ENCODE peak calls at places on chromosomes 1 and 21, in ten cellular contexts. One of them, this sample, is unnamed. For H3K4me1 and H3K9me3, the result is how much of the 10 kb centered on the place peaks cover.

GRCh38 chr1:116765962-116766361 is 11.7 kb downstream of the CD2 start:
- DNase-seq in Peyer's patch: no peak
- DNase-seq in CD8-positive, alpha-beta T cell: no peak
- DNase-seq in upper lobe of right lung: no peak
- DNase-seq in esophagus squamous epithelium: no peak
- DNase-seq in colonic mucosa: no peak
- DNase-seq in iPS DF 6.9: no peak
- DNase-seq in fibroblast of lung: no peak
- DNase-seq in mucosa of descending colon: no peak
- DNase-seq in Panc1: no peak
- DNase-seq in this sample: no peak

GRCh38 chr21:15208787-15209186 is 144.0 kb upstream of the NRIP1 start:
- DNase-seq in Peyer's patch: no peak
- DNase-seq in CD8-positive, alpha-beta T cell: no peak
- DNase-seq in upper lobe of right lung: no peak
- DNase-seq in esophagus squamous epithelium: no peak
- DNase-seq in colonic mucosa: no peak
- DNase-seq in iPS DF 6.9: no peak
- DNase-seq in fibroblast of lung: no peak
- DNase-seq in mucosa of descending colon: no peak
- DNase-seq in Panc1: no peak
- DNase-seq in this sample: no peak

GRCh38 chr1:16139473-16139962 is 16.4 kb downstream of the EPHA2 start:
- DNase-seq in Peyer's patch: no peak
- DNase-seq in CD8-positive, alpha-beta T cell: no peak
- DNase-seq in upper lobe of right lung: no peak
- DNase-seq in esophagus squamous epithelium: no peak
- DNase-seq in colonic mucosa: no peak
- DNase-seq in iPS DF 6.9: no peak
- DNase-seq in fibroblast of lung: peak
- DNase-seq in mucosa of descending colon: no peak
- DNase-seq in Panc1: no peak
- DNase-seq in this sample: no peak

GRCh38 chr1:29379438-29380073 is 143.2 kb downstream of the PTPRU start:
- DNase-seq in Peyer's patch: no peak
- DNase-seq in CD8-positive, alpha-beta T cell: no peak
- DNase-seq in upper lobe of right lung: no peak
- DNase-seq in esophagus squamous epithelium: no peak
- DNase-seq in colonic mucosa: no peak
- DNase-seq in iPS DF 6.9: peak
- DNase-seq in fibroblast of lung: peak
- DNase-seq in mucosa of descending colon: peak
- DNase-seq in Panc1: peak
- DNase-seq in this sample: no peak

GRCh38 chr21:42313501-42313969 is 1.7 kb downstream of the TFF3 start:
- DNase-seq in Peyer's patch: peak
- DNase-seq in CD8-positive, alpha-beta T cell: no peak
- DNase-seq in upper lobe of right lung: peak
- DNase-seq in esophagus squamous epithelium: no peak
- DNase-seq in colonic mucosa: peak
- DNase-seq in iPS DF 6.9: no peak
- DNase-seq in fibroblast of lung: no peak
- DNase-seq in mucosa of descending colon: peak
- DNase-seq in Panc1: no peak
- DNase-seq in this sample: no peak

GRCh38 chr1:87956072-87956471 is 627.4 kb downstream of the LMO4 start:
- DNase-seq in Peyer's patch: no peak
- DNase-seq in CD8-positive, alpha-beta T cell: no peak
- DNase-seq in upper lobe of right lung: no peak
- DNase-seq in esophagus squamous epithelium: no peak
- DNase-seq in colonic mucosa: no peak
- DNase-seq in iPS DF 6.9: no peak
- DNase-seq in fibroblast of lung: peak
- DNase-seq in mucosa of descending colon: no peak
- DNase-seq in Panc1: peak
- DNase-seq in this sample: no peak

GRCh38 chr1:235923466-235924008 is 56.8 kb upstream of the LYST start:
- DNase-seq in Peyer's patch: no peak
- DNase-seq in CD8-positive, alpha-beta T cell: peak
- DNase-seq in upper lobe of right lung: no peak
- DNase-seq in esophagus squamous epithelium: no peak
- DNase-seq in colonic mucosa: peak
- DNase-seq in iPS DF 6.9: no peak
- DNase-seq in fibroblast of lung: peak
- DNase-seq in mucosa of descending colon: peak
- DNase-seq in Panc1: no peak
- DNase-seq in this sample: no peak

GRCh38 chr1:206923009-206923960 is 1.5 kb upstream of the FCMR start:
- DNase-seq in Peyer's patch: no peak
- DNase-seq in CD8-positive, alpha-beta T cell: peak
- DNase-seq in upper lobe of right lung: no peak
- DNase-seq in esophagus squamous epithelium: peak
- DNase-seq in colonic mucosa: no peak
- DNase-seq in iPS DF 6.9: no peak
- DNase-seq in fibroblast of lung: no peak
- DNase-seq in mucosa of descending colon: peak
- DNase-seq in Panc1: no peak
- DNase-seq in this sample: peak

GRCh38 chr1:158008630-158009029 is 15.2 kb downstream of the KIRREL1 start:
- DNase-seq in Peyer's patch: no peak
- DNase-seq in CD8-positive, alpha-beta T cell: no peak
- DNase-seq in upper lobe of right lung: no peak
- DNase-seq in esophagus squamous epithelium: no peak
- DNase-seq in colonic mucosa: no peak
- DNase-seq in iPS DF 6.9: no peak
- DNase-seq in fibroblast of lung: no peak
- DNase-seq in mucosa of descending colon: no peak
- DNase-seq in Panc1: no peak
- DNase-seq in this sample: no peak

GRCh38 chr1:158007180-158007579 is 13.7 kb downstream of the KIRREL1 start:
- DNase-seq in Peyer's patch: no peak
- DNase-seq in CD8-positive, alpha-beta T cell: no peak
- DNase-seq in upper lobe of right lung: no peak
- DNase-seq in esophagus squamous epithelium: no peak
- DNase-seq in colonic mucosa: no peak
- DNase-seq in iPS DF 6.9: no peak
- DNase-seq in fibroblast of lung: no peak
- DNase-seq in mucosa of descending colon: no peak
- DNase-seq in Panc1: no peak
- DNase-seq in this sample: no peak

GRCh38 chr1:158005249-158005648 is 11.8 kb downstream of the KIRREL1 start:
- DNase-seq in Peyer's patch: no peak
- DNase-seq in CD8-positive, alpha-beta T cell: no peak
- DNase-seq in upper lobe of right lung: no peak
- DNase-seq in esophagus squamous epithelium: no peak
- DNase-seq in colonic mucosa: no peak
- DNase-seq in iPS DF 6.9: no peak
- DNase-seq in fibroblast of lung: no peak
- DNase-seq in mucosa of descending colon: no peak
- DNase-seq in Panc1: no peak
- DNase-seq in this sample: no peak

GRCh38 chr1:158011714-158012113 is 18.3 kb downstream of the KIRREL1 start:
- DNase-seq in Peyer's patch: no peak
- DNase-seq in CD8-positive, alpha-beta T cell: no peak
- DNase-seq in upper lobe of right lung: no peak
- DNase-seq in esophagus squamous epithelium: no peak
- DNase-seq in colonic mucosa: no peak
- DNase-seq in iPS DF 6.9: no peak
- DNase-seq in fibroblast of lung: peak
- DNase-seq in mucosa of descending colon: no peak
- DNase-seq in Panc1: no peak
- DNase-seq in this sample: no peak

DNA sequence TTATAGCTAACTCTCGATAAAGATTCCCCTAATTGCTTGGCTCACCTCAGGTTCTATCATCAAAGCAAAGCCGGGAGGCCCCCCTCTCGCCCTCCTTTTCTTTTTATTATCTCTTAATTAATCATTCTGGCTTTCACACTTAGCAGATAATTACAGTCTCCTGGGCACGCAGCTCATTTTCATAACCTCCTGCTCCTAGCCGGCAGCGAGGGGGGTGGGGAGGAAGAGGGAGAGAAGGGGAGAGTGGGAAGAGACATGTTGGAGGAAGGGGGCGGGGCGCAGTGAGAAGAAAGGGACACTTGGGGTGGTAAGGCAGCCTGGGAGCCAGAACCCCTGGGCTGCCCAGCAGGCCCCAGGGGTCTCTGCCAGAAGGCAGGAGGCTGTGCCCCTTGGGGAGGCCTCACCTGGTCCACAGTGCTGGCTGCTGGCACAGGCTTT is 14.5 kb downstream of the KIRREL1 start:
- DNase-seq in Peyer's patch: no peak
- DNase-seq in CD8-positive, alpha-beta T cell: no peak
- DNase-seq in upper lobe of right lung: no peak
- DNase-seq in esophagus squamous epithelium: no peak
- DNase-seq in colonic mucosa: no peak
- DNase-seq in iPS DF 6.9: no peak
- DNase-seq in fibroblast of lung: no peak
- DNase-seq in mucosa of descending colon: no peak
- DNase-seq in Panc1: no peak
- DNase-seq in this sample: peak
- H3K4me1 ChIP-seq in Peyer's patch: under half
- H3K4me1 ChIP-seq in CD8-positive, alpha-beta T cell: under half
- H3K4me1 ChIP-seq in upper lobe of right lung: half or more
- H3K4me1 ChIP-seq in esophagus squamous epithelium: under half
- H3K4me1 ChIP-seq in colonic mucosa: under half
- H3K4me1 ChIP-seq in iPS DF 6.9: under half
- H3K4me1 ChIP-seq in fibroblast of lung: half or more
- H3K4me1 ChIP-seq in mucosa of descending colon: under half
- H3K4me1 ChIP-seq in Panc1: half or more
- H3K4me1 ChIP-seq in this sample: half or more

DNA sequence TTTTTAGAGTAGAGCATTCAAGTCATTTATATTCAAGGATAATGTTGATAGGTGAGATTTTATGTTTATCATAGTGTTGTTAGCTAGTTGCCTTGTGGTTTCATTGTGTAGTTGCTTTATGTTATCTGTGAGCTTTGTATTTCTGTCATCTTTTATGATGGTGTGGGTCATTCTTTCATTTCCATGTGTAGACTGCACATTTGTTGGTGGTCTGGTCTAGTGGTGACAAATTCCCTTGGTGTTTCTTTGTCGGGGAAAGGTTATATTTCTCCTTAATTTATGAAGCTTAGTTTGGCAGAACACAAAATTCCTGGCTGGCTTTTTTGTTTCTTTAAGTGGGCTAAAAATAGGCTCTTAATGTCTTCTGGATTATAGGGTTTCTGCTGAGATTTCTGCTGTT is 347.2 kb upstream of the ADAMTS5 start:
- DNase-seq in Peyer's patch: no peak
- DNase-seq in CD8-positive, alpha-beta T cell: no peak
- DNase-seq in upper lobe of right lung: no peak
- DNase-seq in esophagus squamous epithelium: no peak
- DNase-seq in colonic mucosa: no peak
- DNase-seq in iPS DF 6.9: no peak
- DNase-seq in fibroblast of lung: peak
- DNase-seq in mucosa of descending colon: no peak
- DNase-seq in Panc1: no peak
- DNase-seq in this sample: no peak
- H3K9me3 ChIP-seq in Peyer's patch: under half
- H3K9me3 ChIP-seq in CD8-positive, alpha-beta T cell: under half
- H3K9me3 ChIP-seq in upper lobe of right lung: under half
- H3K9me3 ChIP-seq in esophagus squamous epithelium: under half
- H3K9me3 ChIP-seq in colonic mucosa: under half
- H3K9me3 ChIP-seq in iPS DF 6.9: under half
- H3K9me3 ChIP-seq in fibroblast of lung: under half
- H3K9me3 ChIP-seq in mucosa of descending colon: under half
- H3K9me3 ChIP-seq in Panc1: under half
- H3K9me3 ChIP-seq in this sample: under half

DNA sequence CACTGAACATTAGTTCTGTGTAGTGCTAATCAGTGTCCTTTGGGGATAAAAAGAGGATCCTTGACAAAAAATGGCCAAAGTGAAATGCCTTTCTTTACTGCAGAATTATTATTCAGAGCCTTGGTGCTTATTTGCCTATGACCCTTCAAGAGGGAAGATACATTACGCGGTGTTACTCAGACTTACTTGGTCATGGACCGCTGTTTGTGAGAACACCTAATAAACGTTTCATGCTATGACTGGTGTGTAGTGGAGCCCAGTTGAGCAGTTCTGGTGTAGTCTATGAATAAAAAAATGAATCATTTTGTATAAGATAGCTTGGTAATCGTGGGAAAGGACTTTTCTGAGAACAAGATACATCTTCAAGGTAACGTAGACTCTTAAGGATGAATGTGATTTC is 8.3 kb downstream of the NFYC start:
- DNase-seq in Peyer's patch: no peak
- DNase-seq in CD8-positive, alpha-beta T cell: no peak
- DNase-seq in upper lobe of right lung: no peak
- DNase-seq in esophagus squamous epithelium: no peak
- DNase-seq in colonic mucosa: no peak
- DNase-seq in iPS DF 6.9: no peak
- DNase-seq in fibroblast of lung: no peak
- DNase-seq in mucosa of descending colon: no peak
- DNase-seq in Panc1: no peak
- DNase-seq in this sample: no peak
- H3K4me1 ChIP-seq in Peyer's patch: under half
- H3K4me1 ChIP-seq in CD8-positive, alpha-beta T cell: under half
- H3K4me1 ChIP-seq in upper lobe of right lung: under half
- H3K4me1 ChIP-seq in esophagus squamous epithelium: under half
- H3K4me1 ChIP-seq in colonic mucosa: under half
- H3K4me1 ChIP-seq in iPS DF 6.9: under half
- H3K4me1 ChIP-seq in fibroblast of lung: under half
- H3K4me1 ChIP-seq in mucosa of descending colon: under half
- H3K4me1 ChIP-seq in Panc1: under half
- H3K4me1 ChIP-seq in this sample: under half

DNA sequence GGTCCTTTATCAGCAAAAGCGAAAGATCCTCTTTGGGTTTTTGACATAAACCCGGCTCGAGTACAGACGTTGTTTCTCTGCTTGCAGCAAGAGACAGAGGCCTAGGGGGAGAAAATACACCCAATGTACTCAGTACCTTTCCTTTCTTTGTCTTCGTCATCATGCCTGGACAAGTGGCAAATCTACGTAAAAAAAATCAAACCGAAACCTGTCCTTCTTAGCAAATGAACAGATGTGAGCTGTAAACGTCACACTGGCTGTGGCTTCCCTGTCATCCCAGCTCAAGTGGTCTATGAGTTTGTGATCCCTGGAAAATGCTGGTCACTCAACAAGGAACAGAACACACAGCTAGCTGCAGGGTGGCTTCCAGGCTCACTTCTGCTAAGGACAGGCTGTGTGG is 39.9 kb downstream of the STPG1 start:
- DNase-seq in Peyer's patch: no peak
- DNase-seq in CD8-positive, alpha-beta T cell: no peak
- DNase-seq in upper lobe of right lung: no peak
- DNase-seq in esophagus squamous epithelium: no peak
- DNase-seq in colonic mucosa: no peak
- DNase-seq in iPS DF 6.9: no peak
- DNase-seq in fibroblast of lung: no peak
- DNase-seq in mucosa of descending colon: no peak
- DNase-seq in Panc1: no peak
- DNase-seq in this sample: no peak
- H3K9me3 ChIP-seq in Peyer's patch: under half
- H3K9me3 ChIP-seq in CD8-positive, alpha-beta T cell: under half
- H3K9me3 ChIP-seq in upper lobe of right lung: under half
- H3K9me3 ChIP-seq in esophagus squamous epithelium: under half
- H3K9me3 ChIP-seq in colonic mucosa: under half
- H3K9me3 ChIP-seq in iPS DF 6.9: under half
- H3K9me3 ChIP-seq in fibroblast of lung: under half
- H3K9me3 ChIP-seq in mucosa of descending colon: under half
- H3K9me3 ChIP-seq in Panc1: under half
- H3K9me3 ChIP-seq in this sample: under half